ENCODE peak calls at places on chromosomes 1 and 21, in six cellular contexts. T, K, D, R, J and M are unnamed samples.

GRCh38 chr1:153670859-153671622 is at the start of gene ILF2:
- DNase-seq in J (peak; percentile 98), T (peak; percentile 97), K (peak; percentile 96), R (peak; percentile 100), D (peak; percentile 97), M (peak; percentile 97)

GRCh38 chr1:43452789-43453441 is 816 bp downstream of the HYI start:
- DNase-seq in J (no peak), R (peak; percentile 55), T (no peak), K (no peak), D (peak; percentile 50), M (no peak)

GRCh38 chr1:50929376-50929958 is 30.6 kb downstream of the FAF1 start:
- DNase-seq in J (no peak), K (no peak), D (no peak), R (peak; percentile 52), T (no peak), M (no peak)

GRCh38 chr1:9294440-9294773 is 1.7 kb downstream of the SPSB1 start:
- DNase-seq in R (peak; percentile 85), J (no peak), D (peak; percentile 50), K (no peak), T (no peak), M (no peak)

GRCh38 chr1:16442273-16442672 is 1.7 kb downstream of the NECAP2 start:
- DNase-seq in R (no peak), J (no peak), D (no peak), T (no peak), K (no peak), M (no peak)

GRCh38 chr1:202046227-202046626 is 35.8 kb downstream of the ELF3 start:
- DNase-seq in K (no peak), D (peak; percentile 94), T (no peak), J (no peak), R (no peak), M (peak; percentile 71)

GRCh38 chr1:17192394-17193221 is 12.3 kb upstream of the PADI1 start:
- DNase-seq in R (no peak), T (no peak), K (no peak), J (no peak), D (no peak), M (no peak)

GRCh38 chr1:157948547-157949152 is 44.8 kb upstream of the KIRREL1 start:
- DNase-seq in R (no peak), T (no peak), D (no peak), J (no peak), K (no peak), M (peak; percentile 52)

GRCh38 chr1:51575406-51576084 is 41.3 kb upstream of the OSBPL9 start:
- DNase-seq in T (no peak), R (peak; percentile 62), D (no peak), K (no peak), J (no peak), M (no peak)

GRCh38 chr21:44315691-44316208 is 15.9 kb downstream of the PFKL start:
- DNase-seq in T (no peak), D (no peak), J (no peak), K (no peak), R (no peak), M (no peak)

GRCh38 chr1:63892632-63893395 is 119.0 kb downstream of the ROR1 start:
- DNase-seq in R (no peak), D (no peak), K (no peak), J (no peak), T (no peak), M (no peak)

GRCh38 chr1:41274827-41275519 is 32.9 kb upstream of the SCMH1 start:
- DNase-seq in T (no peak), R (no peak), D (no peak), K (no peak), J (no peak), M (no peak)

GRCh38 chr1:1431006-1431844 is 4.3 kb upstream of the VWA1 start:
- DNase-seq in J (peak; percentile 55), D (no peak), T (no peak), R (no peak), K (no peak), M (no peak)

GRCh38 chr1:202018476-202019234 is 8.3 kb downstream of the ELF3 start:
- DNase-seq in T (no peak), R (no peak), K (no peak), D (peak; percentile 90), J (no peak), M (peak; percentile 94)

GRCh38 chr21:43884012-43884860 is 19.2 kb downstream of the AGPAT3 start:
- DNase-seq in T (no peak), D (peak; percentile 40), R (peak; percentile 41), J (no peak), K (no peak), M (peak; percentile 87)

GRCh38 chr21:45364464-45365185 is 40.3 kb upstream of the COL18A1 start:
- DNase-seq in D (peak; percentile 47), J (peak; percentile 76), R (peak; percentile 75), K (peak; percentile 63), T (no peak), M (no peak)

GRCh38 chr1:156464825-156465452 is 35.6 kb downstream of the MEF2D start:
- DNase-seq in J (no peak), R (no peak), K (no peak), D (no peak), T (no peak), M (no peak)

GRCh38 chr21:45513003-45513706 is 29.1 kb downstream of the SLC19A1 start:
- DNase-seq in K (peak; percentile 11), T (no peak), J (peak; percentile 24), D (peak; percentile 53), R (no peak), M (peak; percentile 42)

GRCh38 chr21:45478115-45478801 is 64.0 kb downstream of the SLC19A1 start:
- DNase-seq in D (peak; percentile 59), K (peak; percentile 70), R (peak; percentile 65), J (peak; percentile 72), T (peak; percentile 83), M (peak; percentile 55)

GRCh38 chr1:184242507-184242943 is 144.3 kb upstream of the C1orf21 start:
- DNase-seq in T (no peak), J (no peak), R (peak; percentile 69), D (peak; percentile 38), K (no peak), M (no peak)

GRCh38 chr1:154178856-154179811 is 12.8 kb downstream of the TPM3 start:
- DNase-seq in J (no peak), K (no peak), D (no peak), T (no peak), R (no peak), M (peak; percentile 36)

DNA sequence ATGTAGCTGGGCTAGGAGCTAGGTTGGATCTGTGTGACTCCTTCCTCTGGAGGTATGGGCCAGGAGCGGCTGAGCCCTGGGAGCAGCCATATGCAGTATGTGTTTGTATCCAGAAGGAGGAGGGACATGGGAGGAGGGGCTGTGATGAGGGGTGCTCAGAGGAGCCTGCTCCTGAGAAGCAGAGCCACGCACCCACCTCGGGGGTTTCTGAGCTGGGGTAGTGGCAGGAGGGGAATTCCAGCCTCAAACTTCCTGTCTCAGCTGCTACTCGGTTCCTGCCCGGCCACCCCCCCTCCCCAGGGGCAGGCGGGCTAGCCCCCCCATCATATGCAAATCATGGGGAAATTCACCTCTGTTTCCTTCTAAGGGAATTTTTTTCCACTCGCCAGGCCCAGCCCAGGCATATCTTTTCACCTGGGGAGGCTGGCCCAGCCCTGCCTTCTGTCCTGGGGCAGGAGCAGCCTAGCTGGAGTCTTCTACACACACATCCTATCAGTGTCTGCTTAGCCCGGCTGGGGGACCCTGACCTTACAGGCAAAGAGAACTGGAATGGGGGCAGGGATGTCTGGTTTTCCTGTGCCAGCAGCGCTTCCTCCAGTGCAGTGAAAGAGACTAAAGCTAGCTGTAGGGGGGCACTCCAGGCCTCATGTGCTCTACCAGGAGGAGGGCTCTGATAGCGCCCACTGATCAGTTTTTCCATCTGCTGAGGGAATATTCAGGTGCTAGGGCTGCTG is 3.0 kb downstream of the ZC3H12A start:
- DNase-seq in T (peak; percentile 83), D (peak; percentile 74), J (no peak), K (peak; percentile 33), R (peak; percentile 78), M (no peak)
- H3K4me1 ChIP-seq in T (peaks cover 53% of the 10 kb centered on the region), D (peaks cover 82% of the 10 kb centered on the region), J (peaks cover 65% of the 10 kb centered on the region), K (peaks cover 65% of the 10 kb centered on the region), R (peaks cover 71% of the 10 kb centered on the region), M (peaks cover 26% of the 10 kb centered on the region)

GRCh38 chr1:18714404-18715175 is 83.9 kb downstream of the PAX7 start:
- DNase-seq in K (no peak), R (no peak), J (no peak), D (no peak), T (no peak), M (no peak)
- H3K27me3 ChIP-seq in K (peaks cover 17% of the 10 kb centered on the region), R (peaks cover 18% of the 10 kb centered on the region), J (peaks cover 14% of the 10 kb centered on the region), D (no peaks in the 10 kb centered on the region), T (peaks cover 9% of the 10 kb centered on the region), M (peaks cover 1% of the 10 kb centered on the region)

GRCh38 chr1:182525342-182525741 is 63.7 kb downstream of the RNASEL start:
- DNase-seq in T (no peak), K (no peak), J (no peak), R (no peak), D (no peak), M (no peak)

DNA sequence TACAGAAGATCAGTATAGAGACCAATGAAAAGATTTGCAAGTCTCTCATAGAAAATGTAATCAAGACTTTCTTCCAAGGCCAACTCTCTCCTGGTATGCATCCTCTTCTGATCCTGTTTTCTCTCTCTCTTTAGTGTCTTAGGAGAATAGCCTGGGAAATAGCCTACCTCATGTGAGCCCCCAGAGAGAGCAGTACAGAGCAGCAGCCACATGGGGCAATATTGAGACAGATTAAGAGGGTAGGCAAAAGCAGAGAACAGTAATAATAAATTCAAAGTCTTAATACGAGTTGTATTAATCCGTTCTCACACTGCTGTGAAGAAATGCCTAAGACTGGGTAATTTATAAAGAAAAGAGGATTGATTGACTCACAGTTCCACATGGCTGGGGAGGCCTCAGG is 61.4 kb downstream of the RNASEL start:
- DNase-seq in T (no peak), J (no peak), R (no peak), K (no peak), D (no peak), M (no peak)
- H3K4me1 ChIP-seq in T (no peaks in the 10 kb centered on the region), J (no peaks in the 10 kb centered on the region), R (no peaks in the 10 kb centered on the region), K (no peaks in the 10 kb centered on the region), D (no peaks in the 10 kb centered on the region), M (peaks cover 4% of the 10 kb centered on the region)

GRCh38 chr1:245270063-245270462 is 115.3 kb downstream of the KIF26B start:
- DNase-seq in D (no peak), T (no peak), R (no peak), K (no peak), J (no peak), M (no peak)
- H3K27me3 ChIP-seq in D (no peaks in the 10 kb centered on the region), T (no peaks in the 10 kb centered on the region), R (no peaks in the 10 kb centered on the region), K (no peaks in the 10 kb centered on the region), J (no peaks in the 10 kb centered on the region), M (no peaks in the 10 kb centered on the region)

GRCh38 chr1:204093421-204093717 is 20.5 kb downstream of the SOX13 start:
- DNase-seq in D (peak; percentile 69), R (no peak), K (no peak), J (no peak), T (no peak), M (no peak)

GRCh38 chr1:204095248-204095640 is 22.3 kb downstream of the SOX13 start:
- DNase-seq in R (no peak), K (no peak), J (no peak), T (no peak), D (no peak), M (no peak)

GRCh38 chr1:204092632-204093420 is 19.9 kb downstream of the SOX13 start:
- DNase-seq in T (no peak), D (no peak), K (no peak), J (no peak), R (no peak), M (no peak)

GRCh38 chr1:204094262-204095247 is 21.6 kb downstream of the SOX13 start:
- DNase-seq in D (no peak), K (peak; percentile 44), T (no peak), J (peak; percentile 73), R (no peak), M (no peak)

GRCh38 chr1:204093756-204094155 is 20.8 kb downstream of the SOX13 start:
- DNase-seq in J (no peak), D (no peak), K (no peak), T (no peak), R (no peak), M (no peak)
- H3K4me1 ChIP-seq in J (peaks cover 67% of the 10 kb centered on the region), D (peaks cover 59% of the 10 kb centered on the region), K (peaks cover 65% of the 10 kb centered on the region), T (no peaks in the 10 kb centered on the region), R (peaks cover 19% of the 10 kb centered on the region), M (peaks cover 17% of the 10 kb centered on the region)

GRCh38 chr1:38558476-38559179 is 300.9 kb downstream of the RRAGC start:
- DNase-seq in J (no peak), D (no peak), R (no peak), K (no peak), T (no peak), M (no peak)
- H3K27me3 ChIP-seq in J (peaks cover 8% of the 10 kb centered on the region), D (no peaks in the 10 kb centered on the region), R (no peaks in the 10 kb centered on the region), K (peaks cover 31% of the 10 kb centered on the region), T (peaks cover under 1% of the 10 kb centered on the region), M (no peaks in the 10 kb centered on the region)